ENCODE peak calls at places on chromosomes 1 and 21, in four cellular contexts. U, I, S and O are unnamed samples.

GRCh38 chr1:54453089-54453488 is 46.9 kb upstream of the SSBP3 start:
- DNase-seq in S (no peak), U (no peak), I (no peak), O (no peak)

GRCh38 chr21:44985441-44986401 is 45.9 kb downstream of the SLX9 start:
- DNase-seq in S (no peak), U (no peak), I (no peak), O (peak)

GRCh38 chr1:58664881-58665280 is 35.0 kb downstream of the MYSM1 start:
- DNase-seq in S (no peak), U (no peak), I (no peak), O (no peak)

GRCh38 chr1:1665815-1666251 is 7.0 kb upstream of the CDK11B start:
- DNase-seq in I (no peak), S (peak), U (peak), O (no peak)

GRCh38 chr1:221841291-221841982 is 99.5 kb upstream of the DUSP10 start:
- DNase-seq in S (no peak), I (no peak), U (no peak), O (no peak)

GRCh38 chr1:186231861-186232436 is 143.1 kb downstream of the TPR start:
- DNase-seq in S (no peak), I (no peak), U (no peak), O (no peak)

GRCh38 chr1:46363121-46363520 is 22.5 kb downstream of the NSUN4 start:
- DNase-seq in I (no peak), S (no peak), U (no peak), O (no peak)

GRCh38 chr1:35558374-35559316 is 1.0 kb downstream of the NCDN start:
- DNase-seq in I (no peak), S (peak), U (no peak), O (no peak)

GRCh38 chr1:50084389-50084788 is 24.3 kb upstream of the ELAVL4 start:
- DNase-seq in U (no peak), I (no peak), S (no peak), O (no peak)

GRCh38 chr1:31183927-31184554 is 55.6 kb downstream of the NKAIN1 start:
- DNase-seq in S (no peak), U (peak), I (peak), O (no peak)

GRCh38 chr1:66207484-66207883 is 326.5 kb upstream of the SGIP1 start:
- DNase-seq in S (no peak), U (no peak), I (no peak), O (no peak)

GRCh38 chr1:215251428-215251827 is 168.9 kb downstream of the KCNK2 start:
- DNase-seq in S (no peak), U (no peak), I (no peak), O (no peak)

GRCh38 chr1:27015260-27015659 is 2.6 kb upstream of the TENT5B start:
- DNase-seq in U (no peak), S (no peak), I (no peak), O (no peak)

GRCh38 chr1:2134232-2134603 is 60.4 kb downstream of the FAAP20 start:
- DNase-seq in U (no peak), I (no peak), S (no peak), O (peak)

GRCh38 chr1:40692429-40692905 is 963 bp downstream of the NFYC start:
- DNase-seq in S (no peak), U (no peak), I (no peak), O (no peak)

GRCh38 chr1:6005276-6005917 is 13.2 kb upstream of the NPHP4 start:
- DNase-seq in I (no peak), S (no peak), U (no peak), O (no peak)

GRCh38 chr1:44326066-44326701 is 28.9 kb downstream of the ERI3 start:
- DNase-seq in U (no peak), I (no peak), S (no peak), O (no peak)

GRCh38 chr1:117655220-117655577 is 49.4 kb downstream of the TENT5C start:
- DNase-seq in I (no peak), U (peak), S (peak), O (no peak)

GRCh38 chr1:222975472-222976122 is 160.8 kb downstream of the DISP1 start:
- DNase-seq in I (no peak), S (no peak), U (no peak), O (no peak)

GRCh38 chr1:27428316-27429028 is 36.0 kb downstream of the GPR3 start:
- DNase-seq in U (no peak), S (peak), I (peak), O (peak)

GRCh38 chr1:212062832-212063438 is 27.4 kb downstream of the DTL start:
- DNase-seq in S (no peak), I (no peak), U (no peak), O (no peak)

GRCh38 chr1:212671342-212672031 is 28.2 kb downstream of the BATF3 start:
- DNase-seq in I (peak), S (no peak), U (no peak), O (peak)

GRCh38 chr21:31203371-31204054 is 140.5 kb downstream of the TIAM1 start:
- DNase-seq in S (no peak), U (no peak), I (no peak), O (no peak)

GRCh38 chr1:199545780-199546179 is 481.7 kb upstream of the NR5A2 start:
- DNase-seq in I (no peak), U (no peak), S (no peak), O (no peak)

GRCh38 chr1:3912809-3913685 is 13.0 kb upstream of the C1orf174 start:
- DNase-seq in U (no peak), I (no peak), S (no peak), O (peak)

GRCh38 chr1:50180367-50180766 is 71.6 kb downstream of the ELAVL4 start:
- DNase-seq in S (no peak), U (no peak), I (no peak), O (no peak)

GRCh38 chr1:117826551-117827078 is 102.8 kb downstream of the GDAP2 start:
- DNase-seq in S (no peak), U (no peak), I (no peak), O (peak)

GRCh38 chr1:157119008-157119407 is 19.2 kb downstream of the ETV3 start:
- DNase-seq in S (no peak), U (no peak), I (peak), O (no peak)

GRCh38 chr1:208928335-208928734 is 655.2 kb upstream of the CAMK1G start:
- DNase-seq in I (no peak), U (no peak), S (no peak), O (no peak)

GRCh38 chr1:228140724-228141081 is 624 bp downstream of the GUK1 start:
- DNase-seq in I (no peak), U (no peak), S (no peak), O (no peak)

GRCh38 chr1:147534386-147534785 is 6.9 kb upstream of the BCL9 start:
- DNase-seq in S (no peak), I (no peak), U (no peak), O (no peak)

GRCh38 chr1:87826639-87827345 is 498.1 kb downstream of the LMO4 start:
- DNase-seq in U (no peak), S (no peak), I (peak), O (peak)

GRCh38 chr1:243316366-243316989 is 60.6 kb downstream of the SDCCAG8 start:
- DNase-seq in S (no peak), U (no peak), I (no peak), O (no peak)

GRCh38 chr1:226649780-226650179 is 89.3 kb downstream of the ITPKB start:
- DNase-seq in S (no peak), U (no peak), I (peak), O (no peak)

GRCh38 chr1:236451796-236452373 is 57.8 kb downstream of the EDARADD start:
- DNase-seq in U (peak), S (peak), I (no peak), O (no peak)

GRCh38 chr1:11984121-11984520 is 3.9 kb downstream of the MFN2 start:
- DNase-seq in U (peak), I (no peak), S (no peak), O (no peak)
- H3K27ac ChIP-seq in U (peak), I (peak), S (no peak), O (peak)

GRCh38 chr1:111203681-111204210 is 3.3 kb upstream of the DENND2D start:
- DNase-seq in S (peak), I (peak), U (peak), O (peak)
- H3K4me3 ChIP-seq in S (peak), I (peak), U (peak), O (peak)

GRCh38 chr21:41489329-41489728 is 18.6 kb downstream of the TMPRSS2 start:
- DNase-seq in I (no peak), S (no peak), U (no peak), O (no peak)

GRCh38 chr21:41491412-41491811 is 16.5 kb downstream of the TMPRSS2 start:
- DNase-seq in U (no peak), S (no peak), I (no peak), O (no peak)

GRCh38 chr21:41487082-41487481 is 20.9 kb downstream of the TMPRSS2 start:
- DNase-seq in I (no peak), S (no peak), U (no peak), O (no peak)

GRCh38 chr21:41490330-41490729 is 17.6 kb downstream of the TMPRSS2 start:
- DNase-seq in U (no peak), S (no peak), I (no peak), O (no peak)

DNA sequence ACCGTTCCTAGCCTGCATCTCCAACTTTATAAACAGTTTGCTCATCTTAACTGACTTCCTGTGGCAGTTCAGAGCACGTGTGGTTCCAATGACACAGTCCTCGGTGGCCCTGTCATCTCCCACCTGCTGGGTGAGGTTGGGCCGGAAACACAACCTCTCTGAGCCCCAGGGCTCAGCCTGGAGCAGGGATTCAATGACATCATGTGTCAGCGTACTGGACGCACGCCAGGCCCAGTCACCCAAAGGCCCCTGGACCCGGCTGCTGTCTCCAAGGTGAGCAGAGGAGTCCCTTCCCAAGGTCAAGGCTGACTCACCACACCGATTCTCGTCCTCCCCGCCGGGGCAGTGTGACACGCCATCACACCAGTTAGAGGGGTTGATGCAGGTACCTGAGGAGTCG is 19.9 kb downstream of the TMPRSS2 start:
- DNase-seq in S (no peak), U (peak), I (no peak), O (no peak)
- TF ChIP-seq POLR2A in S (no peak), U (no peak), I (no peak), O (no peak)

GRCh38 chr1:84366786-84367185 is 31.5 kb upstream of the DNASE2B start:
- DNase-seq in S (no peak), U (no peak), I (no peak), O (no peak)

GRCh38 chr1:84363622-84364021 is 34.7 kb upstream of the DNASE2B start:
- DNase-seq in U (no peak), I (no peak), S (no peak), O (no peak)

GRCh38 chr1:84363019-84363418 is 35.3 kb upstream of the DNASE2B start:
- DNase-seq in I (no peak), S (no peak), U (no peak), O (no peak)

GRCh38 chr1:84367219-84367618 is 31.1 kb upstream of the DNASE2B start:
- DNase-seq in I (no peak), U (no peak), S (no peak), O (no peak)

DNA sequence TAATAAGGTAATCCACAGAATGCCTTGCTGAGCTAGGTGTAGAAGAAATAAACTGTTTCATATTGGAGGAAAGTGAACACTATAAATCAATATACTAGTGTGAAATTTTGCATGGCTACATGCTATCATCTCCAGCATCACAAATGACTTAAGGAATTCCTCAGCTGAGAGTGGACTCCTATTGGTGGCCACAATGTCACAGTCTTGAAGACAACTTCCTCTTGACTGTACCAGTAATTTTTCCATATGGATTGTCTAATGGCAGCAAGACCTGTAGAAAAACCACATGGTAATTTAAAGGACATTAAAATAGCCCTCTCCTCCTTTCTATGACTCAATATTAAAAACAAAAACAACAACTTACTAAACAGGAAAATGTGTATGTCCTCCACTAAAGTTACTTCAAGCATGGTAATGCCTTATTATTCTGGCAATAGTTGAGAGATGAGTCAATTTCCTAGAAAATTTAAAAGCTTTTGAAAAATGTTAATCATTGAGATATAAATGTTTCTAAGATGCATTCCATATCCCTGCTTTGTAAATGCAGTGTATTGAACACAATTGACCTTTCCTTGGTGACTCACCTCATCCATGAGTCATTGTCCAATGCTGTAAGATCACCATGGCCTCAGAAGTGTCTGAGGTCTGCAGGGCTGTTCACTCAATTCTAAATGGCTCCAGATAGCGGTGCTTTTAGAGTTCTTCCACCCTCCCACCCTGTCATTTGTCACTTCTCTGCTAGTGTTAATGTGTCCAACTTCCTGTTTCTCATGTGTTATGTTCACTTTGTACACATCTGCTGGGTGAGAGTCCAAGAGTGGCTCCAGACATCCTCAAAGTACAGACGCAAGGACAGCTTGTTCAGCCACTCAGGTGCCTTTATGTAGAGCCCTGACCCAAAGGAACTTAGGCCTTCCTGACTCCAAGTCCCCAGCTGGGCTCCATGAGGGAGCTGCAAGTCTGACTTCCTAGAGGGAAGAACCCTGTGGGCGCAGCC is 32.8 kb upstream of the DNASE2B start:
- DNase-seq in U (no peak), S (no peak), I (no peak), O (no peak)
- H3K27ac ChIP-seq in U (no peak), S (no peak), I (peak), O (no peak)